ENCODE peak calls at places on chromosomes 5 and 9, in five cellular contexts. L is effector memory CD4-positive, alpha-beta T cell; P is PC-3; J is H1; K is tibial nerve. I is an unnamed sample.

GRCh38 chr9:92607773-92608172 is 62.2 kb downstream of the IPPK start:
- DNase-seq in L (no peak), P (no peak), J (no peak), K (no peak), I (no peak)

GRCh38 chr9:107070591-107070990 is 207.6 kb downstream of the ZNF462 start:
- DNase-seq in L (no peak), P (no peak), J (no peak), K (no peak), I (no peak)

GRCh38 chr9:42852133-42852532 is 668.7 kb downstream of the SPATA31A6 start:
- DNase-seq in L (peak; percentile 26), P (peak; percentile 32), J (peak; percentile 44), K (peak; percentile 12), I (peak; percentile 50)

GRCh38 chr9:120778758-120779157 is 14.5 kb downstream of the FBXW2 start:
- DNase-seq in L (no peak), P (no peak), J (no peak), K (no peak), I (no peak)

GRCh38 chr9:135886147-135886981 is 21.0 kb downstream of the CAMSAP1 start:
- DNase-seq in L (no peak), P (no peak), J (no peak), K (no peak), I (no peak)

GRCh38 chr9:98256632-98257218 is 1.3 kb upstream of the TBC1D2 start:
- DNase-seq in L (peak; percentile 7), P (no peak), J (no peak), K (no peak), I (no peak)

GRCh38 chr5:161406880-161407279 is 139.6 kb downstream of the GABRB2 start:
- DNase-seq in L (no peak), P (no peak), J (no peak), K (no peak), I (no peak)

GRCh38 chr5:173016621-173017046 is 33.1 kb downstream of the ATP6V0E1 start:
- DNase-seq in L (no peak), P (peak; percentile 77), J (no peak), K (peak; percentile 45), I (no peak)

GRCh38 chr5:148445578-148445977 is 61.8 kb downstream of the FBXO38 start:
- DNase-seq in L (no peak), P (no peak), J (no peak), K (no peak), I (no peak)

GRCh38 chr9:22379272-22379671 is 67.4 kb upstream of the DMRTA1 start:
- DNase-seq in L (no peak), P (no peak), J (no peak), K (no peak), I (no peak)

GRCh38 chr9:26012797-26013594 is 334.8 kb upstream of the TUSC1 start:
- DNase-seq in L (no peak), P (peak; percentile 85), J (no peak), K (no peak), I (no peak)

GRCh38 chr5:14351845-14352712 is 208.9 kb downstream of the TRIO start:
- DNase-seq in L (peak; percentile 42), P (peak; percentile 80), J (peak; percentile 38), K (peak; percentile 60), I (peak; percentile 52)

GRCh38 chr5:133199366-133199901 is 147.6 kb downstream of the HSPA4 start:
- DNase-seq in L (no peak), P (no peak), J (no peak), K (no peak), I (no peak)

GRCh38 chr9:16267336-16268036 is 603.0 kb downstream of the BNC2 start:
- DNase-seq in L (no peak), P (peak; percentile 89), J (no peak), K (no peak), I (no peak)

GRCh38 chr5:179762079-179762780 is 29.6 kb downstream of the MAML1 start:
- DNase-seq in L (peak; percentile 8), P (peak; percentile 1), J (no peak), K (no peak), I (no peak)

GRCh38 chr5:127236254-127236653 is 54.3 kb upstream of the MEGF10 start:
- DNase-seq in L (no peak), P (no peak), J (no peak), K (no peak), I (no peak)

GRCh38 chr9:100425758-100426157 is 1.2 kb upstream of the MSANTD3 start:
- DNase-seq in L (no peak), P (peak; percentile 37), J (no peak), K (no peak), I (no peak)

GRCh38 chr5:41067714-41068113 is 3.4 kb downstream of the MROH2B start:
- DNase-seq in L (no peak), P (no peak), J (no peak), K (no peak), I (no peak)

GRCh38 chr5:4994994-4995393 is 145.1 kb upstream of the ADAMTS16 start:
- DNase-seq in L (no peak), P (peak; percentile 24), J (no peak), K (no peak), I (no peak)

GRCh38 chr5:170070556-170071412 is 34.9 kb upstream of the FOXI1 start:
- DNase-seq in L (no peak), P (peak; percentile 30), J (peak; percentile 17), K (peak; percentile 16), I (peak; percentile 47)

GRCh38 chr5:14365831-14366435 is 215.7 kb upstream of the OTULINL start:
- DNase-seq in L (no peak), P (peak; percentile 49), J (no peak), K (no peak), I (no peak)

GRCh38 chr5:132202711-132203463 is 24.8 kb downstream of the P4HA2 start:
- DNase-seq in L (no peak), P (no peak), J (no peak), K (no peak), I (no peak)

GRCh38 chr5:102713682-102714231 is 41.3 kb upstream of the PAM start:
- DNase-seq in L (no peak), P (no peak), J (no peak), K (no peak), I (no peak)

GRCh38 chr5:148623741-148624140 is 30.6 kb downstream of the HTR4 start:
- DNase-seq in L (no peak), P (peak; percentile 92), J (no peak), K (no peak), I (no peak)

GRCh38 chr5:43631182-43631910 is 28.4 kb downstream of the NNT start:
- DNase-seq in L (no peak), P (peak; percentile 93), J (no peak), K (peak; percentile 77), I (peak; percentile 70)

GRCh38 chr5:72194846-72195245 is 87.6 kb downstream of the MAP1B start:
- DNase-seq in L (peak; percentile 5), P (no peak), J (no peak), K (no peak), I (no peak)

GRCh38 chr9:99411479-99412100 is 189.5 kb downstream of the SEC61B start:
- DNase-seq in L (no peak), P (no peak), J (no peak), K (no peak), I (no peak)

GRCh38 chr9:108543251-108543768 is 312.5 kb downstream of the ACTL7B start:
- DNase-seq in L (no peak), P (peak; percentile 92), J (peak; percentile 25), K (no peak), I (no peak)

GRCh38 chr9:28234133-28234898 is 661.0 kb upstream of the C9orf72 start:
- DNase-seq in L (no peak), P (no peak), J (no peak), K (no peak), I (no peak)

GRCh38 chr5:122256388-122256787 is 55.6 kb upstream of the SNCAIP start:
- DNase-seq in L (no peak), P (no peak), J (no peak), K (no peak), I (no peak)

GRCh38 chr5:142782976-142783539 is 12.9 kb downstream of the ARHGAP26 start:
- DNase-seq in L (no peak), P (no peak), J (no peak), K (peak; percentile 35), I (no peak)

DNA sequence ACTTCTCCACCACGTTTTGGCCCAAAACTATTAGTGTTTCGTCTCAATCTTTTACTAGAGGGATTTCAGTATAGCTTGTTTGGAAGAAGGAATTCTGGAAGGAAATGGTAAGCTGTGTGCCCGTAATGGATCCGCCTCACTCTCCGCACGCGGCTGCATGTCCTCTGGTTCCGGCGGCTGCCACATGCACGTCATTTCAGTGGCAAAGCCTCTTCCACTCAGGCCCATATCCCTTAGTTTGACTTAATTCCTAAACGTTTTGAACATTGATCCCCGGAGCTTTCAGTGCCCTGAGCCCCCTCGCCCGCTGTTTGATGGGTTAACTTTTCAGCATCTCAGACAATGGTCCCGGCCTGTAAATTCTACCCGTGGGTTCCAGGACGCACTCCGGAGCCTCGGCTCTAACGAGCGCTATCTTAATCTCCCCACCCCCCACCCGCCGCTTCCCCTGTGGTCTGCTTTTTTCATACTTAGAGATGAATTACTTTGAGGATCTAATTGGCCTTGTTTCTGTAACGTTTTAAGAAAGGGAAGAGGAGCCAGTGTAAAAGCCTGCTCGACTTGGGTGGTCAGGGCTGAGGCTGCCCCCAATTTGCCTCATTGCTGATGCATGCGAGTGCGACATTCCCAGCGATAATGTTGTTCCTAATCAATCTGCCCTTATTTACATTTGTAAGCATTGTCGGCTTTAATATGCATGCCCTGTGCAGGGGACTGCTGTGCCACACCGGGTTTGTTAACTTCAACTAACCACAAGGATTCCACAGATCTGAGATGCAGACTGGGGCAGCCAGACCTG is 4.6 kb downstream of the PTCH1 start:
- DNase-seq in L (no peak), P (peak; percentile 31), J (peak; percentile 81), K (no peak), I (no peak)
- H3K27ac ChIP-seq in L (no peak overlapping the region), P (peak overlapping the region; percentile 66), J (no peak overlapping the region), K (peak overlapping the region; percentile 89), I (no peak overlapping the region)

DNA sequence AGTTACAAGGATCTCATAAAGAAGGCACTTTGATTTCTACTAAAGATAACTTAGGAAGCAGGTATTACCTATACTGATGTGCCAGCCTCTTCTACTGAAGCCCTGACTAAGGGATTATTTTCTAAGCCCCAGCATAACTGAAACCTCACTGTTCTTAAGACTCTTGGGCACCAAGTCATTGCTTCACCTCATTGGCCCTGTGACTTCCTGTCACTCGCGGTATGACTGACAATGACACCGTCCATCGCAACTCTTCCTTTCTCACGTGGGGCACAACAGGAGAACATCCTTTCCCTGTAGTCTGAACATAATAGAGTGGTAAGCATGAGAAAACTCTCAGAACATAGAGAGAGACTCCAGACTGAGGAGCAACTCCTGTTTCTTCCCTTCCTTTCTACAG is 6.4 kb downstream of the OR2V2 start:
- DNase-seq in L (no peak), P (peak; percentile 84), J (no peak), K (no peak), I (no peak)
- H3K4me1 ChIP-seq in L (no peaks in the 10 kb centered on the region), P (peaks cover 52% of the 10 kb centered on the region), J (no peaks in the 10 kb centered on the region), K (no peaks in the 10 kb centered on the region), I (no peaks in the 10 kb centered on the region)

GRCh38 chr5:39194466-39195136 is 24.8 kb downstream of the FYB1 start:
- DNase-seq in L (no peak), P (peak; percentile 82), J (no peak), K (no peak), I (no peak)
- H3K27ac ChIP-seq in L (peak overlapping the region; percentile 90), P (peak overlapping the region; percentile 90), J (no peak overlapping the region), K (no peak overlapping the region), I (no peak overlapping the region)

DNA sequence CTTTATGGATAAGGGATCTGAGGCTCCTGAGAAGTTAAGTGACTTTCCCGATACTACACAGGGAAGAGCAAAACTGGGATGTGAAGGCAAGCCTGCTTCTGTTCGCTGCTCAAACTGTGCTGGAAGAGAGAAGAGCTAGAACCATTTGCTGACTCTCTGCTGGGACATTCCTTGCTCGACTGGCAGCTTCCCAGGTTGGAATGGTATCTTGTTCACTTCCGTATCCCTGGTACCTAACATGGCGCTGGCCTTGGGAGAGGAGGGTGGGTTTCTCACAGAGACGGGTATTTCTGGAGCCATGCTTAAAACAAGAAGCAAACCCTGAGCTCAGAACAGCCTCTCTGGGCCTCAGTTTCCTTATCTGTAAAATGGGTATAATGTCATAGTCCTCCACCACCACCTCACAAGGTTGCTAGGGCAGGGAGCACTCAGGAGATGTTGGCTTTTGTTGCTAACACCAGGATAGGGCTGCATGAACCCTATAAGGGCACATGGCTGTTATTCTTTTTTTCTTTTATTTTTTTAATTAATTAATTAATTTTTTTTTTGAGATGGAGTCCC is 68.0 kb upstream of the STXBP1 start:
- DNase-seq in L (no peak), P (no peak), J (no peak), K (no peak), I (no peak)
- H3K4me1 ChIP-seq in L (no peaks in the 10 kb centered on the region), P (peaks cover 50% of the 10 kb centered on the region), J (no peaks in the 10 kb centered on the region), K (no peaks in the 10 kb centered on the region), I (peaks cover 5% of the 10 kb centered on the region)

I was measured in iPS DF 6.9.